ENCODE peak calls at places on chromosome 10, in six cellular contexts. B is astrocyte of the hippocampus, H is dermis microvascular lymphatic vessel endothelial cell, R is GM03348, J is dorsolateral prefrontal cortex, T is AG10803. A is an unnamed sample.

GRCh38 chr10:93746844-93747284 is 10.9 kb upstream of the LGI1 start:
- DNase-seq in J (no peak), H (no peak), R (peak; percentile 91), B (peak; percentile 96), T (peak; percentile 95), A (peak; percentile 75)

GRCh38 chr10:97666992-97667391 is 20.0 kb downstream of the AVPI1 start:
- DNase-seq in R (no peak), T (no peak), H (no peak), B (no peak), J (no peak), A (no peak)

GRCh38 chr10:624605-625334 is 64.7 kb downstream of the DIP2C start:
- DNase-seq in R (no peak), T (peak; percentile 37), B (peak; percentile 90), J (peak; percentile 94), H (peak; percentile 78), A (peak; percentile 74)

GRCh38 chr10:71908998-71909397 is 55.2 kb upstream of the CHST3 start:
- DNase-seq in J (no peak), R (no peak), H (no peak), B (no peak), T (no peak), A (no peak)

GRCh38 chr10:115932099-115932498 is 340.9 kb downstream of the GFRA1 start:
- DNase-seq in J (no peak), R (no peak), H (no peak), T (no peak), B (no peak), A (no peak)

GRCh38 chr10:114767589-114768393 is 53.8 kb upstream of the FHIP2A start:
- DNase-seq in B (peak; percentile 49), T (no peak), J (no peak), R (peak; percentile 52), H (no peak), A (peak; percentile 17)

GRCh38 chr10:408223-408622 is 273.0 kb downstream of the ZMYND11 start:
- DNase-seq in J (no peak), T (peak; percentile 74), B (no peak), R (peak; percentile 30), H (no peak), A (no peak)

GRCh38 chr10:66786705-66787104 is 139.1 kb upstream of the LRRTM3 start:
- DNase-seq in B (no peak), R (no peak), T (no peak), J (no peak), H (no peak), A (no peak)

GRCh38 chr10:5628798-5629788 is 37.3 kb downstream of the ASB13 start:
- DNase-seq in R (no peak), T (no peak), J (no peak), H (no peak), B (peak; percentile 64), A (no peak)

GRCh38 chr10:68625316-68625921 is 65.3 kb downstream of the TET1 start:
- DNase-seq in H (no peak), R (no peak), B (no peak), J (no peak), T (peak; percentile 41), A (no peak)

GRCh38 chr10:8946451-8946850 is 892.0 kb downstream of the GATA3 start:
- DNase-seq in H (no peak), T (no peak), R (no peak), J (no peak), B (no peak), A (no peak)

A was measured in NCI-H345.